ENCODE peak calls at places on chromosomes 12 and 14, in nine cellular contexts. F, Y, W, M, S, K, J, E and Q are unnamed samples.

GRCh38 chr14:32728526-32728925 is 210.2 kb upstream of the NPAS3 start:
- DNase-seq in F (no peak), Y (no peak), W (no peak), M (no peak), S (no peak), K (no peak), J (no peak), E (no peak), Q (no peak)

GRCh38 chr14:65462411-65462810 is 49.9 kb downstream of the FUT8 start:
- DNase-seq in F (peak), Y (no peak), W (no peak), M (no peak), S (no peak), K (no peak), J (no peak), E (no peak), Q (peak)

GRCh38 chr12:31215521-31216232 is 110.3 kb downstream of the SINHCAF start:
- DNase-seq in F (no peak), Y (no peak), W (no peak), M (no peak), S (no peak), K (no peak), J (no peak), E (no peak), Q (no peak)

GRCh38 chr12:131390408-131391100 is 320.3 kb upstream of the SFSWAP start:
- DNase-seq in F (no peak), Y (peak), W (peak), M (peak), S (no peak), K (no peak), J (no peak), E (no peak), Q (no peak)

GRCh38 chr12:69007858-69008314 is 74.9 kb upstream of the CPM start:
- DNase-seq in F (no peak), Y (no peak), W (peak), M (no peak), S (no peak), K (no peak), J (no peak), E (no peak), Q (no peak)

GRCh38 chr14:70140614-70141013 is 48.1 kb downstream of the SLC8A3 start:
- DNase-seq in F (no peak), Y (no peak), W (no peak), M (no peak), S (no peak), K (no peak), J (no peak), E (no peak), Q (no peak)

GRCh38 chr12:33265037-33265436 is 174.6 kb downstream of the SYT10 start:
- DNase-seq in F (no peak), Y (no peak), W (no peak), M (no peak), S (no peak), K (no peak), J (no peak), E (no peak), Q (no peak)

GRCh38 chr12:54207539-54208267 is 18.9 kb upstream of the SMUG1 start:
- DNase-seq in F (peak), Y (peak), W (peak), M (peak), S (no peak), K (peak), J (peak), E (peak), Q (peak)

GRCh38 chr14:95185452-95186392 is 28.4 kb upstream of the DICER1 start:
- DNase-seq in F (peak), Y (no peak), W (no peak), M (no peak), S (no peak), K (peak), J (no peak), E (peak), Q (no peak)

GRCh38 chr12:47017901-47018479 is 61.4 kb upstream of the PCED1B start:
- DNase-seq in F (peak), Y (no peak), W (no peak), M (no peak), S (no peak), K (no peak), J (no peak), E (no peak), Q (no peak)

GRCh38 chr14:30872602-30873001 is 1.8 kb upstream of the COCH start:
- DNase-seq in F (no peak), Y (no peak), W (peak), M (no peak), S (no peak), K (no peak), J (no peak), E (no peak), Q (no peak)

GRCh38 chr14:22979748-22980392 is 2.5 kb downstream of the AJUBA start:
- DNase-seq in F (peak), Y (no peak), W (no peak), M (no peak), S (no peak), K (no peak), J (no peak), E (no peak), Q (no peak)

GRCh38 chr12:122961551-122962329 is 4.5 kb downstream of the ABCB9 start:
- DNase-seq in F (no peak), Y (no peak), W (no peak), M (peak), S (no peak), K (no peak), J (no peak), E (no peak), Q (no peak)

GRCh38 chr12:27424631-27425230 is 21.8 kb upstream of the SMCO2 start:
- DNase-seq in F (peak), Y (no peak), W (peak), M (no peak), S (no peak), K (no peak), J (peak), E (peak), Q (peak)

GRCh38 chr14:68787235-68787727 is 5.6 kb downstream of the ZFP36L1 start:
- DNase-seq in F (peak), Y (no peak), W (peak), M (peak), S (no peak), K (peak), J (no peak), E (peak), Q (no peak)

GRCh38 chr14:54278087-54278486 is 118.7 kb upstream of the CDKN3 start:
- DNase-seq in F (no peak), Y (no peak), W (no peak), M (no peak), S (no peak), K (no peak), J (no peak), E (no peak), Q (no peak)

GRCh38 chr14:77039285-77040058 is 11.0 kb upstream of the IRF2BPL start:
- DNase-seq in F (peak), Y (no peak), W (no peak), M (no peak), S (no peak), K (no peak), J (no peak), E (peak), Q (no peak)

GRCh38 chr12:46237381-46238045 is 31.3 kb downstream of the SLC38A1 start:
- DNase-seq in F (no peak), Y (no peak), W (no peak), M (no peak), S (no peak), K (no peak), J (no peak), E (no peak), Q (no peak)

GRCh38 chr12:5808956-5809355 is 136.1 kb downstream of the ANO2 start:
- DNase-seq in F (peak), Y (no peak), W (no peak), M (no peak), S (no peak), K (no peak), J (no peak), E (no peak), Q (no peak)

GRCh38 chr14:60093606-60094005 is 1.9 kb downstream of the PCNX4 start:
- DNase-seq in F (no peak), Y (no peak), W (no peak), M (no peak), S (no peak), K (no peak), J (no peak), E (no peak), Q (no peak)

GRCh38 chr12:110575326-110575725 is 7.8 kb downstream of the PPTC7 start:
- DNase-seq in F (no peak), Y (no peak), W (no peak), M (no peak), S (no peak), K (no peak), J (no peak), E (no peak), Q (no peak)

GRCh38 chr12:2161478-2161877 is 108.7 kb downstream of the CACNA1C start:
- DNase-seq in F (no peak), Y (no peak), W (no peak), M (no peak), S (peak), K (no peak), J (no peak), E (peak), Q (no peak)

GRCh38 chr12:112992541-112993398 is 14.5 kb downstream of the OAS2 start:
- DNase-seq in F (peak), Y (peak), W (peak), M (peak), S (no peak), K (no peak), J (peak), E (no peak), Q (peak)

GRCh38 chr12:54358620-54358944 is 5.7 kb downstream of the GPR84 start:
- DNase-seq in F (no peak), Y (no peak), W (peak), M (no peak), S (no peak), K (no peak), J (no peak), E (no peak), Q (no peak)

GRCh38 chr14:74401504-74402241 is 24.3 kb downstream of the SYNDIG1L start:
- DNase-seq in F (peak), Y (peak), W (peak), M (peak), S (no peak), K (peak), J (no peak), E (no peak), Q (peak)

GRCh38 chr14:91112172-91112571 is 1.7 kb upstream of the DGLUCY start:
- DNase-seq in F (no peak), Y (no peak), W (no peak), M (no peak), S (no peak), K (no peak), J (no peak), E (no peak), Q (no peak)

GRCh38 chr14:99603965-99604765 is at the start of gene CCDC85C:
- DNase-seq in F (peak), Y (peak), W (peak), M (peak), S (peak), K (peak), J (peak), E (peak), Q (peak)

GRCh38 chr14:78399316-78399889 is 229.2 kb downstream of the NRXN3 start:
- DNase-seq in F (peak), Y (peak), W (peak), M (peak), S (no peak), K (no peak), J (no peak), E (no peak), Q (no peak)

GRCh38 chr12:106981781-106982180 is 5.2 kb downstream of the MTERF2 start:
- DNase-seq in F (no peak), Y (no peak), W (no peak), M (no peak), S (no peak), K (no peak), J (no peak), E (no peak), Q (no peak)

GRCh38 chr14:22547948-22548750 is 40.9 kb downstream of the DAD1 start:
- DNase-seq in F (no peak), Y (no peak), W (no peak), M (no peak), S (no peak), K (no peak), J (no peak), E (no peak), Q (no peak)

GRCh38 chr14:101365329-101366158 is 195.8 kb upstream of the DIO3 start:
- DNase-seq in F (no peak), Y (no peak), W (peak), M (peak), S (no peak), K (peak), J (no peak), E (peak), Q (no peak)

GRCh38 chr12:49789992-49790391 is 38.2 kb downstream of the NCKAP5L start:
- DNase-seq in F (no peak), Y (peak), W (no peak), M (no peak), S (no peak), K (no peak), J (no peak), E (no peak), Q (no peak)

GRCh38 chr14:91415794-91416743 is 1.6 kb downstream of the CCDC88C start:
- DNase-seq in F (no peak), Y (no peak), W (no peak), M (no peak), S (no peak), K (no peak), J (no peak), E (no peak), Q (peak)